ENCODE peak calls at places on chromosomes 2 and 18, in seven cellular contexts. U is stimulated activated CD4-positive, alpha-beta T cell treated with anti-CD3 and anti-CD28 coated beads, Interleukin-15, amount 100 ng/mL, for 1 hour; I is choroid plexus epithelial cell; Y is KG1; K is cortex of kidney; Z is ureter; X is iris pigment epithelial cell. J is an unnamed sample.

GRCh38 chr2:32061430-32061829 is 1.9 kb upstream of the SPAST start:
- DNase-seq in U (no peak), I (no peak), Y (no peak), K (no peak), Z (no peak), X (no peak), J (no peak)

GRCh38 chr2:128057334-128057733 is 29.5 kb upstream of the SAP130 start:
- DNase-seq in U (no peak), I (no peak), Y (no peak), K (no peak), Z (no peak), X (no peak), J (no peak)

GRCh38 chr18:43671431-43671830 is 394.1 kb upstream of the SYT4 start:
- DNase-seq in U (no peak), I (no peak), Y (no peak), K (no peak), Z (no peak), X (no peak), J (no peak)

GRCh38 chr2:207248702-207249355 is 83.1 kb upstream of the KLF7 start:
- DNase-seq in U (no peak), I (no peak), Y (no peak), K (no peak), Z (no peak), X (peak), J (no peak)

GRCh38 chr2:15704086-15704787 is 112.6 kb downstream of the DDX1 start:
- DNase-seq in U (no peak), I (no peak), Y (no peak), K (no peak), Z (no peak), X (no peak), J (no peak)

GRCh38 chr2:237901932-237902846 is 42.8 kb downstream of the RAMP1 start:
- DNase-seq in U (no peak), I (no peak), Y (peak), K (no peak), Z (peak), X (no peak), J (peak)

GRCh38 chr18:22839488-22839930 is 93.6 kb upstream of the RBBP8 start:
- DNase-seq in U (no peak), I (no peak), Y (no peak), K (no peak), Z (no peak), X (no peak), J (no peak)

GRCh38 chr2:235640900-235641299 is 147.1 kb downstream of the AGAP1 start:
- DNase-seq in U (no peak), I (no peak), Y (no peak), K (no peak), Z (no peak), X (no peak), J (no peak)

GRCh38 chr2:46267616-46268015 is 29.6 kb upstream of the EPAS1 start:
- DNase-seq in U (no peak), I (peak), Y (no peak), K (no peak), Z (no peak), X (peak), J (no peak)

GRCh38 chr2:64952113-64952895 is 36.9 kb upstream of the SLC1A4 start:
- DNase-seq in U (no peak), I (peak), Y (no peak), K (no peak), Z (no peak), X (peak), J (no peak)

GRCh38 chr2:27591745-27592144 is 8.9 kb downstream of the ZNF512 start:
- DNase-seq in U (no peak), I (peak), Y (no peak), K (no peak), Z (no peak), X (peak), J (no peak)

GRCh38 chr18:62935994-62936393 is 220.7 kb downstream of the PHLPP1 start:
- DNase-seq in U (no peak), I (no peak), Y (no peak), K (no peak), Z (no peak), X (no peak), J (no peak)

J was measured in activated gamma-delta T cell.